ENCODE peak calls at places on chromosome 3, in five cellular contexts. H is HCT116, X is K562, E is H1, S is GM12878. V is an unnamed sample.

GRCh38 chr3:106750092-106750491 is 627.1 kb upstream of the CCDC54 start:
- DNase-seq in E (no peak), H (no peak), S (no peak), X (no peak), V (no peak)

GRCh38 chr3:116453676-116454346 is 8.5 kb upstream of the LSAMP start:
- DNase-seq in S (no peak), H (no peak), X (no peak), E (no peak), V (no peak)

GRCh38 chr3:122964844-122965243 is 62.7 kb downstream of the SEMA5B start:
- DNase-seq in H (no peak), X (no peak), E (no peak), S (no peak), V (no peak)

GRCh38 chr3:38334656-38335055 is 11.9 kb upstream of the XYLB start:
- DNase-seq in E (no peak), H (no peak), S (no peak), X (no peak), V (no peak)

GRCh38 chr3:72690646-72691045 is 157.6 kb downstream of the SHQ1 start:
- DNase-seq in X (no peak), S (no peak), E (no peak), H (no peak), V (no peak)

GRCh38 chr3:116423365-116423764 is 21.9 kb downstream of the LSAMP start:
- DNase-seq in E (no peak), X (no peak), H (no peak), S (no peak), V (no peak)

GRCh38 chr3:27888562-27888961 is 166.4 kb upstream of the EOMES start:
- DNase-seq in X (no peak), E (no peak), H (no peak), S (no peak), V (no peak)

GRCh38 chr3:111547645-111548044 is 5.6 kb downstream of the CD96 start:
- DNase-seq in H (no peak), S (peak), X (no peak), E (no peak), V (no peak)

GRCh38 chr3:58321791-58322190 is 10.9 kb upstream of the PXK start:
- DNase-seq in X (no peak), S (no peak), E (peak), H (no peak), V (no peak)

GRCh38 chr3:57952208-57952631 is 56.0 kb upstream of the FLNB start:
- DNase-seq in E (no peak), S (no peak), X (peak), H (peak), V (peak)

GRCh38 chr3:46875560-46875959 is 2.0 kb upstream of the PTH1R start:
- DNase-seq in S (no peak), E (no peak), H (no peak), X (no peak), V (no peak)

GRCh38 chr3:186946756-186947375 is 16.5 kb downstream of the ST6GAL1 start:
- DNase-seq in H (no peak), S (no peak), E (no peak), X (peak), V (no peak)

GRCh38 chr3:193783166-193783896 is 190.3 kb downstream of the OPA1 start:
- DNase-seq in E (no peak), X (no peak), S (no peak), H (no peak), V (no peak)

GRCh38 chr3:100268156-100268555 is 7.4 kb downstream of the TBC1D23 start:
- DNase-seq in H (no peak), E (no peak), S (no peak), X (no peak), V (no peak)

GRCh38 chr3:160141485-160142185 is 83.6 kb upstream of the C3orf80 start:
- DNase-seq in E (no peak), X (no peak), S (no peak), H (no peak), V (no peak)

GRCh38 chr3:154872089-154872488 is 208.0 kb upstream of the MME start:
- DNase-seq in E (no peak), S (no peak), X (no peak), H (no peak), V (no peak)

GRCh38 chr3:118089563-118089962 is 945.1 kb downstream of the IGSF11 start:
- DNase-seq in X (no peak), S (no peak), E (no peak), H (no peak), V (no peak)

GRCh38 chr3:194089357-194090177 is 46.4 kb upstream of the HES1 start:
- DNase-seq in X (peak), H (peak), S (no peak), E (no peak), V (no peak)

GRCh38 chr3:78979083-78979482 is 788.7 kb downstream of the ROBO1 start:
- DNase-seq in H (no peak), S (no peak), X (no peak), E (no peak), V (no peak)

GRCh38 chr3:152719264-152719663 is 115.7 kb upstream of the P2RY1 start:
- DNase-seq in X (peak), E (no peak), H (no peak), S (no peak), V (peak)

GRCh38 chr3:59464187-59464586 is 414.4 kb upstream of the CFAP20DC start:
- DNase-seq in S (no peak), X (no peak), H (no peak), E (no peak), V (no peak)

GRCh38 chr3:72449551-72449950 is 398.7 kb downstream of the SHQ1 start:
- DNase-seq in H (no peak), X (no peak), S (no peak), E (no peak), V (no peak)

GRCh38 chr3:181726351-181727121 is 14.8 kb downstream of the SOX2 start:
- DNase-seq in H (no peak), S (no peak), E (peak), X (no peak), V (no peak)

GRCh38 chr3:24013843-24014242 is 68.8 kb downstream of the NR1D2 start:
- DNase-seq in E (no peak), X (no peak), S (no peak), H (no peak), V (no peak)

GRCh38 chr3:53253707-53254106 is 2.1 kb downstream of the TKT start:
- DNase-seq in H (no peak), E (no peak), S (no peak), X (no peak), V (no peak)

GRCh38 chr3:184541886-184542562 is 19.6 kb upstream of the EPHB3 start:
- DNase-seq in H (no peak), S (no peak), X (no peak), E (peak), V (no peak)

GRCh38 chr3:60956729-60957128 is 294.5 kb downstream of the FHIT start:
- DNase-seq in H (no peak), S (no peak), E (no peak), X (no peak), V (no peak)

GRCh38 chr3:4421121-4421520 is 45.9 kb downstream of the SUMF1 start:
- DNase-seq in H (no peak), S (no peak), X (peak), E (no peak), V (no peak)

GRCh38 chr3:156492801-156493261 is 62.1 kb downstream of the SSR3 start:
- DNase-seq in E (no peak), X (no peak), S (no peak), H (no peak), V (no peak)

GRCh38 chr3:123297627-123297899 is 95.8 kb downstream of the SEC22A start:
- DNase-seq in S (no peak), X (no peak), H (no peak), E (no peak), V (no peak)

GRCh38 chr3:157097198-157097597 is 62.7 kb downstream of the CCNL1 start:
- DNase-seq in X (no peak), S (no peak), E (no peak), H (no peak), V (no peak)

GRCh38 chr3:27607370-27607769 is 114.8 kb downstream of the EOMES start:
- DNase-seq in E (no peak), H (no peak), S (no peak), X (no peak), V (no peak)

GRCh38 chr3:27675287-27675686 is 46.8 kb downstream of the EOMES start:
- DNase-seq in E (no peak), S (no peak), X (no peak), H (no peak), V (no peak)

GRCh38 chr3:152021951-152022461 is 148.6 kb downstream of the SUCNR1 start:
- DNase-seq in E (no peak), S (peak), X (no peak), H (peak), V (no peak)

GRCh38 chr3:197023998-197024651 is 5.5 kb downstream of the MELTF start:
- DNase-seq in S (no peak), H (no peak), X (no peak), E (no peak), V (no peak)

GRCh38 chr3:146544013-146544928 is at the start of gene PLSCR1:
- DNase-seq in S (peak), X (peak), H (peak), E (peak), V (peak)

GRCh38 chr3:194323785-194324735 is 27.1 kb downstream of the CPN2 start:
- DNase-seq in X (peak), S (no peak), E (no peak), H (peak), V (peak)

GRCh38 chr3:85572426-85572825 is 613.6 kb downstream of the CADM2 start:
- DNase-seq in H (no peak), X (no peak), E (no peak), S (no peak), V (no peak)

GRCh38 chr3:144590854-144591253 is 619.2 kb downstream of the DIPK2A start:
- DNase-seq in E (no peak), S (no peak), H (no peak), X (no peak), V (no peak)

GRCh38 chr3:15647629-15648167 is 46.2 kb downstream of the BTD start:
- DNase-seq in H (no peak), X (no peak), E (no peak), S (peak), V (no peak)
- H3K4me2 ChIP-seq in H (peak), X (no peak), E (no peak), S (peak), V (peak)

DNA sequence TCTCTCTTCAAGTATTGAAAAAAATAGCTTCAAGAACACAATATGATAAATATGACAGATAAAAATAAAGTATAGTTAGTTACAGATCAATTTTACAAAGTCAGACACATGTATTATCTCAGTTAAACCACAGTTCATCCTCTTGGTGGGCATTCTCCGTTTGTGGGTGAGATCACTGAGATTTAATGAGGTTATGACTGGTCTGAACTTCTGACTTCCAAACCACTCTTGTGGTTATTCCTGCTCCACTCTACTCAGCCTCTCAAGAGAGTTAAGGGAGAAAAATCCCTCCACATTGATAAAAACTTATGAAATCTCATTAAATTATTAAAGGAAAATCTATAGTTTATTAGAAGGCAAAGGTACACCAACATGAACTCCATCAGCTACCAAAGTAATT is 229.9 kb upstream of the LRTM1 start:
- DNase-seq in S (no peak), X (no peak), E (no peak), H (no peak), V (no peak)
- TF ChIP-seq YY1 in S (no peak), X (no peak), E (no peak), H (no peak), V (no peak)

DNA sequence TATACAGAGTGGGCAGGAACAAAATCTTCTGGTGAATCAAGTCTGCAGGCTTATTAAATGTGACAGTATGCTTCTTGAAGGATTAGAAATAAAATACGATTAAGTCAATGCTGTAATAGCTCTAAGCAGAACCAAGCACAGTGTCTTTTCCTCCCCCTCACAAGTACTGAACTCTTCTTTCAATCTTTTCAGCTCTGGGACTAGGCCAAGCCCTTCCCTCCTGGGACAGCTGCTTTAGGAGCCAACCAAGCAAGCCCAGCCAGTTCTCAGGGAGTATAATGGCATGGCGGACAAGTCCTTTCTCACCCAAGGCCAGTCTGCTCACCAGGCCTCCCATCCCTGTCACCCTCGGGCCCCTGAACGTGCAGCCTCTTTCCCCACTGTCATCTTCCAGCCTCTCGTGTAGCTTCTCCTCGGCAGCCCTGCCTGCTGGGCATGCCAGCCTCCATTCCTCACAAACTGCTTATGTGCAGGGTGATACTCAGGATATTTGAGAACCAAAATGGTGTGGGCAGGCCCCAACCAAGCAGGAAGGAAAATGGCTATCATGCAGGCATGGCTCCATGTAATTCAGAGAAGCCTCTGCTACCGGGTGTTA is 8.4 kb upstream of the PPP1R2 start:
- DNase-seq in X (no peak), E (no peak), H (no peak), S (no peak), V (no peak)
- TF ChIP-seq RAD21 in X (no peak), E (no peak), H (no peak), S (no peak), V (no peak)

DNA sequence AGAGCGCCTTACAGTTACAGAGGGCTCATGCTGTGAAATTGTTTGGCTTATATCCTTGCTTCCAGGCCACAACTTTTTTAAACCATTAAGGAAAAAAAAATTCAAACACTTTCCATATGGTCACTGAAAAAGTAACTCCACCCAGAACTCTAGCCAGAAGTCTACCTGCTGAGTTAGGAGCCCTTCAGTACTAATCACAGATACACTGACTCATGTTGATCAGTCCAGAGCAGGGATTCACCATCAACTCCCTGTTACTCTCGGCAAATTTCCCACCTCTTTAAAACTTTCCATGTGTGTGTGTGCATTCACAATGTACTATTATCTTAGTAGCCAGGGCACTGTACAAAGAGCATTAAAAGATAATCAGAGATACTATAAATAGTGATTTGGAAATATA is 372.8 kb downstream of the MAGI1 start:
- DNase-seq in E (no peak), H (no peak), X (no peak), S (no peak), V (no peak)
- H3K4me2 ChIP-seq in E (no peak), H (no peak), X (no peak), S (no peak), V (no peak)

GRCh38 chr3:127606086-127606805 is 8.0 kb downstream of the MCM2 start:
- DNase-seq in E (no peak), H (no peak), S (no peak), X (no peak), V (no peak)
- TF ChIP-seq YY1 in E (no peak), H (no peak), S (no peak), X (no peak), V (no peak)

GRCh38 chr3:183182073-183182472 is 19.5 kb upstream of the LAMP3 start:
- DNase-seq in X (no peak), E (peak), S (no peak), H (no peak), V (no peak)

GRCh38 chr3:183189641-183190040 is 27.1 kb upstream of the LAMP3 start:
- DNase-seq in S (no peak), E (no peak), H (no peak), X (no peak), V (no peak)

GRCh38 chr3:183182732-183183610 is 20.4 kb upstream of the LAMP3 start:
- DNase-seq in X (no peak), E (peak), H (no peak), S (no peak), V (no peak)

GRCh38 chr3:183188895-183189462 is 26.4 kb upstream of the LAMP3 start:
- DNase-seq in H (peak), X (peak), S (no peak), E (peak), V (no peak)

GRCh38 chr3:183185696-183186095 is 23.2 kb upstream of the LAMP3 start:
- DNase-seq in E (no peak), X (no peak), H (no peak), S (peak), V (no peak)
- TF ChIP-seq RAD21 in E (no peak), X (no peak), H (no peak), S (no peak), V (no peak)

DNA sequence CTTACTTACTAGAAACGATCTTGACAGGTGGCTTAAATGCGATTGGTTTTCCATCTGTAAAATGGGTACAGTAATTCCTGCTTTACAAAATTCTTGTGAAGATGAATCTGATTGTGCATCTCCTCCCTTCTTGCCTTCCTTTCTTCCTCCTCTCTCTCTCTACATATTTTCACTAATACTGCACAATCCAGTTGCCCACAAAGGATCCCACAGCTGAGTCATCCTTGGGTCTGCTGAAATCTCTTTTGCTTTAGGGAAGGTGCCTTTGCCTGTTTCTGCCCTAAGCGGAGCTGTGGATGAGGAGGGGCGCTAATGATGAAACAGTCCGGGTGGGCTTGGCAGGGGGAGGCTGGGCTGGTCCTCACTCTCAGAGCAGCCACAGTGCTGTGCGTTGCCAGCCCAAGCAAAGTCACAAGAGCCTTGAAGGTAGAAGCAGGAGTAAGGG is 46.1 kb downstream of the AMOTL2 start:
- DNase-seq in H (peak), E (no peak), S (no peak), X (no peak), V (no peak)
- H3K4me2 ChIP-seq in H (peak), E (no peak), S (no peak), X (no peak), V (peak)

GRCh38 chr3:170496026-170496867 is 77.6 kb downstream of the CLDN11 start:
- DNase-seq in S (no peak), E (peak), X (no peak), H (no peak), V (no peak)
- TF ChIP-seq YY1 in S (no peak), E (no peak), X (no peak), H (no peak), V (no peak)

GRCh38 chr3:49134471-49135265 is 1.8 kb upstream of the LAMB2 start:
- DNase-seq in H (peak), E (no peak), S (no peak), X (peak), V (no peak)
- TF ChIP-seq RAD21 in H (no peak), E (peak), S (no peak), X (no peak), V (no peak)

DNA sequence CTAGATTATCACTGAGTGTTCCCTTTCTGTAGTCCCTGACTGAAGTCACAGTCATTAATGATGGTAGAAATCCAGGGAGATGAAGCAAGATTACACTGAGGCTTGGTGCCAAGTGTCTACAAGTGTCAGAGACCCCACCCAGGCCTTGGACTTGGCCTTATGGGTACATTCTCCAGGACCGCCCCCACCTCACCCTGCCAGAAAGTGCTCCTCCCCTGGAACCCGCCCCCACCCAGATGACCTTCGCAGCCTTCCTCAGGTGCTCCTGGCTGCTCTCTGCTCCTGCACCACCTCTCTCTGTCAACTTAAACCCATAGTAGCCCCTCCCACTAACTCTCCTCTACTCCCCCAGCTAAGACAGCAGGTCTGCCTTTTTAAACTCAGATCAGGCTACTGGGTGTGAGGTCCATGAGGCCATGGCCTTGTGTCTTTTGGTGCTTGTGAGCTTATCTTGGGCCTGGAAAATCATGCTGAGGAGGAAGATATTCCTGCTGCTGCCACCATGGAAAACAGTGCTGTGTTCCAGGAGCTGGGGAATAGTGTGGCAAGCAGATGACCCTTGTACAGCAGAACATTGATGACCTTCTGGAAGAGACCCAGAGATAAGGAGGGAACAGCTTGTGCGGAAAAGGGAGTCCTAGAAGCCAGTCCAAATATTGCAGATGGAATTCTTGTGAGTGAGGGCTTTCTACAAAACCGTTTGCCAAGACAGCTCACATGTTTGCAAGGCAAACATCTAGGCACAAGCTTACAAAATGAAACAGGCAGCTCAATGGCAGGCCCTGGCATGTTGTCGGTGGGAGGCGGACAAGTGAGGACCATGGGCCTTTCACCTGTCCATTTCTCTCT is 40.3 kb upstream of the NDUFB4 start:
- DNase-seq in E (no peak), X (no peak), H (no peak), S (no peak), V (no peak)
- H3K4me2 ChIP-seq in E (no peak), X (no peak), H (no peak), S (no peak), V (no peak)

V was measured in SK-N-SH.